ENCODE peak calls at places on chromosomes 13 and 19, in four cellular contexts. N is AG04450, B is neuronal stem cell, A is small intestine. Z is an unnamed sample.

GRCh38 chr19:35204799-35205732 is 23.5 kb downstream of the FAM187B start:
- DNase-seq in A (no peak), N (no peak), B (no peak), Z (no peak)

GRCh38 chr13:97127842-97128241 is 94.3 kb upstream of the MBNL2 start:
- DNase-seq in N (no peak), B (no peak), A (no peak), Z (no peak)

GRCh38 chr19:10105241-10106099 is 692 bp upstream of the PPAN start:
- DNase-seq in B (no peak), N (no peak), A (no peak), Z (no peak)

GRCh38 chr19:13463296-13463695 is 43.0 kb downstream of the CACNA1A start:
- DNase-seq in B (peak; percentile 62), A (no peak), N (no peak), Z (no peak)

GRCh38 chr19:6164906-6165531 is 29.6 kb downstream of the ACSBG2 start:
- DNase-seq in N (no peak), B (no peak), A (no peak), Z (no peak)

GRCh38 chr19:46015080-46015960 is 7.5 kb downstream of the PGLYRP1 start:
- DNase-seq in N (no peak), A (peak; percentile 80), B (peak; percentile 82), Z (no peak)

GRCh38 chr19:7515091-7515470 is 822 bp upstream of the ZNF358 start:
- DNase-seq in B (no peak), A (no peak), N (no peak), Z (no peak)

GRCh38 chr19:19160489-19161035 is 9.5 kb downstream of the MEF2B start:
- DNase-seq in N (no peak), A (no peak), B (no peak), Z (no peak)

GRCh38 chr19:16566161-16566560 is 6.1 kb downstream of the SLC35E1 start:
- DNase-seq in B (no peak), A (peak; percentile 70), N (no peak), Z (no peak)

GRCh38 chr19:33447336-33448158 is 74.0 kb downstream of the CEBPG start:
- DNase-seq in A (no peak), B (no peak), N (no peak), Z (peak; percentile 13)